ENCODE peak calls at places on chromosomes 1 and 21, in seven cellular contexts. M is T-helper 1 cell, V is LHCN-M2, K is occipital lobe, D is left ventricle myocardium superior, O is tibial artery, B is SHP77. G is an unnamed sample.

GRCh38 chr1:226064816-226065248 is 2.3 kb downstream of the H3-3A start:
- DNase-seq in V (peak), K (no peak), M (peak), D (no peak), O (no peak), B (peak), G (no peak)

GRCh38 chr1:167052389-167052788 is 37.8 kb downstream of the GPA33 start:
- DNase-seq in B (peak), O (no peak), K (no peak), M (no peak), V (no peak), D (no peak), G (no peak)

GRCh38 chr1:10824821-10825540 is 28.5 kb upstream of the CASZ1 start:
- DNase-seq in V (peak), K (no peak), B (no peak), M (no peak), O (no peak), D (no peak), G (no peak)

GRCh38 chr1:3089490-3089889 is 20.5 kb downstream of the PRDM16 start:
- DNase-seq in M (no peak), D (no peak), K (no peak), O (no peak), B (no peak), V (no peak), G (no peak)

GRCh38 chr1:16420719-16421118 is 16.5 kb downstream of the SPATA21 start:
- DNase-seq in D (no peak), M (peak), K (no peak), O (no peak), B (no peak), V (no peak), G (no peak)

GRCh38 chr1:220321758-220322157 is 49.5 kb upstream of the RAB3GAP2 start:
- DNase-seq in B (no peak), K (no peak), D (no peak), M (no peak), O (no peak), V (no peak), G (no peak)

GRCh38 chr21:29499734-29500343 is 201.1 kb downstream of the BACH1 start:
- DNase-seq in O (no peak), D (no peak), M (no peak), K (no peak), V (peak), B (peak), G (no peak)

GRCh38 chr1:205571747-205572146 is 60.1 kb downstream of the ELK4 start:
- DNase-seq in M (no peak), K (no peak), B (no peak), D (no peak), V (no peak), O (no peak), G (no peak)

GRCh38 chr1:21655748-21656147 is 13.4 kb downstream of the RAP1GAP start:
- DNase-seq in D (no peak), B (no peak), K (no peak), O (no peak), M (no peak), V (no peak), G (no peak)

GRCh38 chr1:210617306-210617705 is 288.6 kb downstream of the HHAT start:
- DNase-seq in O (no peak), V (peak), M (no peak), D (no peak), K (no peak), B (no peak), G (no peak)

GRCh38 chr1:66350001-66350547 is 183.9 kb upstream of the SGIP1 start:
- DNase-seq in D (peak), M (peak), V (peak), O (no peak), B (no peak), K (no peak), G (no peak)

GRCh38 chr1:232305020-232305419 is 324.9 kb downstream of the SIPA1L2 start:
- DNase-seq in O (no peak), D (no peak), M (no peak), B (no peak), K (no peak), V (no peak), G (no peak)

GRCh38 chr1:247421074-247421473 is 5.1 kb downstream of the NLRP3 start:
- DNase-seq in B (no peak), M (no peak), D (no peak), V (no peak), K (no peak), O (no peak), G (no peak)

GRCh38 chr1:165364432-165365133 is 8.1 kb upstream of the LMX1A start:
- DNase-seq in B (no peak), O (peak), M (no peak), V (peak), D (peak), K (no peak), G (no peak)

GRCh38 chr1:55255901-55256300 is 40.7 kb upstream of the USP24 start:
- DNase-seq in O (no peak), D (no peak), V (no peak), B (peak), M (no peak), K (no peak), G (no peak)

GRCh38 chr1:62212411-62212810 is 17.8 kb downstream of the L1TD1 start:
- DNase-seq in V (no peak), M (no peak), D (no peak), O (no peak), B (no peak), K (no peak), G (no peak)

GRCh38 chr1:154806333-154806732 is 63.7 kb downstream of the KCNN3 start:
- DNase-seq in O (no peak), M (no peak), B (no peak), D (no peak), K (no peak), V (no peak), G (no peak)

GRCh38 chr1:33624991-33625870 is 152.8 kb downstream of the ZSCAN20 start:
- DNase-seq in D (no peak), V (no peak), K (no peak), B (no peak), O (no peak), M (no peak), G (no peak)

GRCh38 chr21:33388188-33388587 is 15.0 kb upstream of the IFNGR2 start:
- DNase-seq in K (no peak), V (no peak), M (no peak), B (no peak), D (no peak), O (no peak), G (no peak)

GRCh38 chr1:148354284-148354869 is 128.7 kb downstream of the PPIAL4G start:
- DNase-seq in O (no peak), V (no peak), B (no peak), M (no peak), K (no peak), D (no peak), G (no peak)

GRCh38 chr1:100353988-100354387 is 1.7 kb downstream of the CDC14A start:
- DNase-seq in K (no peak), M (no peak), V (peak), O (no peak), D (no peak), B (no peak), G (no peak)